ENCODE peak calls at places on chromosomes 12 and 14, in five cellular contexts. T, D, N, Z and O are unnamed samples.
A peak's percentile ranks its signal among the peaks of the same experiment; 100 is the strongest.

GRCh38 chr14:72714094-72714493 is 179.8 kb downstream of the DPF3 start:
- DNase-seq in T (no peak), D (peak; percentile 37), N (no peak), Z (no peak), O (no peak)

GRCh38 chr12:115972241-115972640 is 305.3 kb downstream of the MED13L start:
- DNase-seq in T (no peak), D (no peak), N (no peak), Z (no peak), O (no peak)

GRCh38 chr12:122964439-122965257 is 1.6 kb downstream of the ABCB9 start:
- DNase-seq in T (no peak), D (no peak), N (no peak), Z (no peak), O (no peak)

GRCh38 chr14:61308198-61308597 is 13.2 kb upstream of the PRKCH start:
- DNase-seq in T (no peak), D (no peak), N (no peak), Z (no peak), O (no peak)

GRCh38 chr14:58772061-58772604 is 134.4 kb downstream of the DACT1 start:
- DNase-seq in T (no peak), D (no peak), N (no peak), Z (no peak), O (no peak)

GRCh38 chr14:78143489-78144145 is 26.6 kb upstream of the NRXN3 start:
- DNase-seq in T (no peak), D (no peak), N (no peak), Z (no peak), O (no peak)

GRCh38 chr14:49546766-49547165 is 39.4 kb downstream of the RPS29 start:
- DNase-seq in T (no peak), D (no peak), N (no peak), Z (no peak), O (no peak)

GRCh38 chr12:113184098-113184899 is 979 bp downstream of the DDX54 start:
- DNase-seq in T (no peak), D (no peak), N (no peak), Z (no peak), O (no peak)

GRCh38 chr12:30795660-30796507 is 41.1 kb upstream of the CAPRIN2 start:
- DNase-seq in T (no peak), D (peak; percentile 73), N (peak; percentile 56), Z (no peak), O (peak; percentile 90)

GRCh38 chr14:68283378-68284123 is 464.0 kb downstream of the RAD51B start:
- DNase-seq in T (no peak), D (no peak), N (no peak), Z (no peak), O (peak; percentile 87)
- H3K4me3 ChIP-seq in T (no peak overlapping the region), D (no peak overlapping the region), N (no peak overlapping the region), Z (no peak overlapping the region), O (no peak overlapping the region)

GRCh38 chr14:75877292-75877691 is 104.5 kb downstream of the TGFB3 start:
- DNase-seq in T (no peak), D (no peak), N (no peak), Z (no peak), O (no peak)

GRCh38 chr14:75881986-75882385 is 99.8 kb downstream of the TGFB3 start:
- DNase-seq in T (no peak), D (no peak), N (no peak), Z (no peak), O (no peak)

GRCh38 chr14:75877884-75878283 is 103.9 kb downstream of the TGFB3 start:
- DNase-seq in T (no peak), D (no peak), N (no peak), Z (no peak), O (no peak)

GRCh38 chr14:75879031-75879430 is 102.8 kb downstream of the TGFB3 start:
- DNase-seq in T (no peak), D (no peak), N (no peak), Z (no peak), O (no peak)

GRCh38 chr14:75880512-75880911 is 101.3 kb downstream of the TGFB3 start:
- DNase-seq in T (no peak), D (no peak), N (no peak), Z (no peak), O (no peak)
- TF ChIP-seq CTCF in T (no peak), D (no peak), N (no peak), Z (no peak), O (no peak)

DNA sequence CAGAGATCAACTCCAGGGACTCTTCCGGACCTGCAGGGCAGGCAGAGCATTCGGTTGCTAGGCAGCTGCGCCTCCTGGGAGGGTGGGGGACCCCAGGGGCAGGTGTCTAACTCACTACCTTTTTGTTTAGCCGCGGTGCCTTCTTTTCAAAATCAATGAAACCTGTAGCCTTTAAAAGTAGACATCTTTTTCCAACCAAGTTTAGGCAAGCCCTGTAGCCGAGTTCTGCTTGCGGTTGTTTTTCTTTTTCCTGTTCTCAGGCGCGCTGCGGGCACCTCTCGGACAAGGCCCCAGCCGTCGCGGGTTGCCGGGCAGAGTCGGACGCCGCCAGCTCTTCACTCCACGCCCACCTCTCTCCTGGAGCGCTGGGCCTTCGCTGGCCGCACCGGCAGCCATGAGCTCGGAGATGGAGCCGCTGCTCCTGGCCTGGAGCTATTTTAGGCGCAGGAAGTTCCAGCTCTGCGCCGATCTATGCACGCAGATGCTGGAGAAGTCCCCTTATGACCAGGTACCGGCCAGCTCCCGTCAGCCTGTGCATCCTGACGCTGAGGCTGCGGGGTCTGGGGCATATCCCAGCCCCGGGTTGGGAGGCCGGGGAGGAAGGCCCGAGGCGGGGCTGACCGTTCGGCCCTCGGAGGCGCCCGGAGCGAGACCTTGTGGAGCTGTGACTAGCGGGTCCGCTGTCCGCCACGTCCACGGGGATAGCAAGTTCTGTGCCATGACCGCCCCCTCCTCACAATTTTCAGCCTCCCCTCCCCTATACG is at the start of gene TTC8:
- DNase-seq in T (peak; percentile 50), D (peak; percentile 90), N (peak; percentile 92), Z (peak; percentile 85), O (peak; percentile 96)
- TF ChIP-seq POLR2A in T (no peak), D (peak; percentile 62), N (peak; percentile 90), Z (peak; percentile 52), O (no peak)

GRCh38 chr12:106583578-106584103 is 837 bp downstream of the RFX4 start:
- DNase-seq in T (no peak), D (no peak), N (no peak), Z (no peak), O (no peak)
- H3K4me3 ChIP-seq in T (peak overlapping the region; percentile 55), D (peak overlapping the region; percentile 19), N (peak overlapping the region; percentile 27), Z (peak overlapping the region; percentile 16), O (peak overlapping the region; percentile 18)

GRCh38 chr12:68899251-68899771 is 33.7 kb downstream of the CPM start:
- DNase-seq in T (no peak), D (peak; percentile 71), N (peak; percentile 54), Z (peak; percentile 25), O (no peak)
- TF ChIP-seq CTCF in T (no peak), D (no peak), N (peak; percentile 22), Z (no peak), O (no peak)

GRCh38 chr14:95533391-95533821 is 1.4 kb upstream of the GLRX5 start:
- DNase-seq in T (no peak), D (no peak), N (no peak), Z (no peak), O (no peak)
- TF ChIP-seq POLR2A in T (no peak), D (no peak), N (no peak), Z (no peak), O (no peak)

DNA sequence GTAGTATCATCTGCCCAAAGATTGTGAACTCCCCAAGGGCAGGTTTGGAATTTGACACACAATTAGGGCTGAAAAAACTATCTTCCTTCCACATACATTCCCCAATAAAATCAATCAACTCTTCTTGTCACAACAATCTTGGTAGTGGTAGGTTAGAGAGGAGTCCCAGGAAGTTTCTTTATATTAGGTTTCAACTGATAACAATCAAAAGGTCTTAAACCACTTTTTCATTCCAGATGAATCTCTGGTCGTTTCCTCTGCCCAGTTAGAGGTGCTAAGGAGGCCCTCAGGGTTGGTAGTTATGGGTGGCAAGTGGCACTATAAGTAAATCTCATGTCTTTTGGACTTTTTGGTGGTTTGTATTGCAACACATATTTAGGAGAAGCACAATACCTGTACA is 1.7 kb upstream of the SLC38A2 start:
- DNase-seq in T (no peak), D (no peak), N (no peak), Z (no peak), O (no peak)
- H3K4me3 ChIP-seq in T (no peak overlapping the region), D (no peak overlapping the region), N (no peak overlapping the region), Z (no peak overlapping the region), O (no peak overlapping the region)

GRCh38 chr14:75702606-75703261 is 41.7 kb downstream of the TTLL5 start:
- DNase-seq in T (no peak), D (no peak), N (no peak), Z (no peak), O (no peak)

GRCh38 chr14:75697918-75698317 is 36.9 kb downstream of the TTLL5 start:
- DNase-seq in T (no peak), D (no peak), N (no peak), Z (no peak), O (no peak)

GRCh38 chr14:75702107-75702506 is 41.1 kb downstream of the TTLL5 start:
- DNase-seq in T (no peak), D (no peak), N (no peak), Z (no peak), O (no peak)

GRCh38 chr14:75699331-75699730 is 38.3 kb downstream of the TTLL5 start:
- DNase-seq in T (no peak), D (no peak), N (no peak), Z (no peak), O (no peak)

GRCh38 chr14:75700295-75700694 is 39.2 kb downstream of the TTLL5 start:
- DNase-seq in T (no peak), D (no peak), N (no peak), Z (no peak), O (no peak)
- TF ChIP-seq CTCF in T (no peak), D (no peak), N (no peak), Z (no peak), O (no peak)

DNA sequence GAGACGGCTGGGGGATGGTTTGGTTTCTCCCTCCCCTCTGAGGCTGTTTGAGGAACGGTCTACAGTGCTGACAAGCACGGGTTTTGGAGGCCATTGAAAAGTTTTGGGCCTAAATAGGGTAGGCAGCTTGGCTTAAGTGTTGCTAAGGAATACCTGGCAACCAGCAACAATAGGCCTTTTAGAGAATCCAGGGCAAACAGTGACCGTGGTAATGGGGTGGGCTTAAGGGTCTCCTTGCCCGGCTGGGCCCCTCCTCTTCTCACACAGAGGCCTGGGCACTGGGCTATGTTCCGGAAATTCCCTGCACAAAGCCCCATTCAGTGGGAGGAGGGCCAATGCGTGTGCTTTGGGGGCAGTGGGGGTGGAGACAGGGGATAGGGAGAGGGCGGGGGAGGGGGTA is 55.4 kb downstream of the ASCL1 start:
- DNase-seq in T (no peak), D (no peak), N (no peak), Z (no peak), O (no peak)
- TF ChIP-seq POLR2A in T (no peak), D (no peak), N (no peak), Z (no peak), O (no peak)